ENCODE peak calls at places on chromosome 4, in five cellular contexts. J is left cardiac atrium; H is stimulated activated CD4-positive, alpha-beta T cell treated with anti-CD3 and anti-CD28 coated beads, Interleukin-15, amount 100 ng/mL, for 1 hour; I is A172; K is aorta. F is an unnamed sample.

GRCh38 chr4:5969777-5970176 is 48.5 kb downstream of the C4orf50 start:
- DNase-seq in I (no peak), K (no peak), H (no peak), J (no peak), F (no peak)

GRCh38 chr4:82611982-82612381 is 50.2 kb upstream of the TMEM150C start:
- DNase-seq in I (no peak), H (no peak), K (no peak), J (no peak), F (no peak)

GRCh38 chr4:7228734-7229133 is 36.4 kb downstream of the SORCS2 start:
- DNase-seq in K (no peak), I (no peak), J (no peak), H (no peak), F (no peak)

GRCh38 chr4:55291227-55291629 is 54.8 kb upstream of the SRD5A3 start:
- DNase-seq in K (no peak), H (no peak), J (peak), I (no peak), F (no peak)

GRCh38 chr4:75555294-75556164 is at the start of gene ODAPH:
- DNase-seq in H (no peak), J (no peak), I (peak), K (no peak), F (peak)

GRCh38 chr4:39305902-39306677 is 60.1 kb downstream of the RFC1 start:
- DNase-seq in J (no peak), K (no peak), H (no peak), I (no peak), F (no peak)

GRCh38 chr4:26161030-26161824 is 159.6 kb upstream of the RBPJ start:
- DNase-seq in I (no peak), J (no peak), K (no peak), H (no peak), F (no peak)

GRCh38 chr4:1378559-1379231 is 27.5 kb downstream of the NKX1-1 start:
- DNase-seq in I (no peak), K (peak), J (peak), H (no peak), F (no peak)

GRCh38 chr4:139655116-139655515 is 10.5 kb upstream of the MGST2 start:
- DNase-seq in I (peak), J (no peak), K (no peak), H (no peak), F (no peak)

GRCh38 chr4:95027906-95028618 is 270.3 kb downstream of the BMPR1B start:
- DNase-seq in K (no peak), H (no peak), I (no peak), J (no peak), F (no peak)

GRCh38 chr4:150305995-150306394 is 227.8 kb downstream of the DCLK2 start:
- DNase-seq in H (no peak), J (no peak), K (no peak), I (peak), F (peak)

GRCh38 chr4:67922697-67923096 is 38.9 kb upstream of the TMPRSS11D start:
- DNase-seq in I (no peak), K (no peak), J (no peak), H (no peak), F (no peak)

GRCh38 chr4:153507679-153508073 is 41.5 kb downstream of the TMEM131L start:
- DNase-seq in H (no peak), I (no peak), K (no peak), J (no peak), F (no peak)

GRCh38 chr4:26197018-26197779 is 123.6 kb upstream of the RBPJ start:
- DNase-seq in J (no peak), I (peak), K (no peak), H (peak), F (peak)

GRCh38 chr4:37601527-37601926 is 84.6 kb downstream of the RELL1 start:
- DNase-seq in K (no peak), J (peak), I (peak), H (no peak), F (no peak)

GRCh38 chr4:7973545-7973981 is 33.9 kb upstream of the AFAP1 start:
- DNase-seq in K (no peak), I (peak), J (no peak), H (no peak), F (no peak)

GRCh38 chr4:159071178-159071968 is 31.5 kb upstream of the RAPGEF2 start:
- DNase-seq in J (no peak), I (peak), H (no peak), K (no peak), F (no peak)

GRCh38 chr4:41262198-41262597 is 5.5 kb downstream of the UCHL1 start:
- DNase-seq in K (no peak), I (no peak), J (no peak), H (no peak), F (no peak)

GRCh38 chr4:26715636-26716242 is 131.9 kb downstream of the TBC1D19 start:
- DNase-seq in K (no peak), J (no peak), I (no peak), H (no peak), F (no peak)

GRCh38 chr4:3488791-3489190 is 25.7 kb downstream of the DOK7 start:
- DNase-seq in K (no peak), J (no peak), H (no peak), I (no peak), F (no peak)

GRCh38 chr4:105208556-105208955 is 61.9 kb downstream of the TET2 start:
- DNase-seq in K (no peak), J (no peak), I (no peak), H (no peak), F (no peak)

GRCh38 chr4:128484896-128485295 is 197.3 kb upstream of the PGRMC2 start:
- DNase-seq in K (no peak), I (no peak), J (no peak), H (no peak), F (no peak)

GRCh38 chr4:20348411-20348810 is 96.7 kb downstream of the SLIT2 start:
- DNase-seq in H (no peak), K (no peak), I (no peak), J (no peak), F (no peak)

GRCh38 chr4:186627226-186627865 is 72.0 kb upstream of the MTNR1A start:
- DNase-seq in H (no peak), I (peak), K (no peak), J (no peak), F (no peak)

GRCh38 chr4:22427676-22428075 is 88.2 kb downstream of the ADGRA3 start:
- DNase-seq in H (no peak), K (no peak), I (no peak), J (no peak), F (no peak)

GRCh38 chr4:4554234-4554633 is 12.4 kb upstream of the STX18 start:
- DNase-seq in K (no peak), I (peak), H (no peak), J (no peak), F (no peak)

GRCh38 chr4:148730766-148731165 is 288.6 kb upstream of the NR3C2 start:
- DNase-seq in I (no peak), H (no peak), K (no peak), J (no peak), F (no peak)

GRCh38 chr4:101835121-101835904 is 44.8 kb downstream of the BANK1 start:
- DNase-seq in J (no peak), I (peak), H (no peak), K (no peak), F (peak)

GRCh38 chr4:38982356-38983095 is 49.7 kb downstream of the TMEM156 start:
- DNase-seq in K (no peak), I (no peak), J (no peak), H (no peak), F (no peak)

GRCh38 chr4:177464026-177464425 is 21.8 kb upstream of the AGA start:
- DNase-seq in J (no peak), I (no peak), K (no peak), H (no peak), F (no peak)

GRCh38 chr4:30605616-30606015 is 114.6 kb upstream of the PCDH7 start:
- DNase-seq in K (no peak), I (no peak), J (no peak), H (no peak), F (peak)

GRCh38 chr4:917466-917865 is 14.7 kb downstream of the GAK start:
- DNase-seq in K (no peak), J (no peak), H (no peak), I (no peak), F (no peak)

GRCh38 chr4:127997534-127998388 is 32.6 kb downstream of the ABHD18 start:
- DNase-seq in I (peak), K (no peak), H (no peak), J (no peak), F (no peak)

GRCh38 chr4:155676430-155676825 is 9.8 kb downstream of the GUCY1A1 start:
- DNase-seq in I (peak), J (no peak), K (no peak), H (no peak), F (no peak)

GRCh38 chr4:5470318-5470889 is 238.0 kb downstream of the EVC2 start:
- DNase-seq in K (no peak), I (no peak), H (no peak), J (no peak), F (no peak)

GRCh38 chr4:128974203-128974602 is 119.1 kb downstream of the SCLT1 start:
- DNase-seq in K (no peak), I (no peak), J (no peak), H (no peak), F (peak)

GRCh38 chr4:2930135-2930805 is 32.9 kb downstream of the NOP14 start:
- DNase-seq in J (no peak), H (no peak), K (peak), I (no peak), F (no peak)